ENCODE peak calls at places on chromosomes 12 and 14, in six cellular contexts. X is mammary epithelial cell, N is left lung, D is left ventricle myocardium inferior, U is aorta, C is testis. B is an unnamed sample.

GRCh38 chr12:11853126-11853525 is 203.7 kb downstream of the ETV6 start:
- DNase-seq in C (no peak), X (no peak), U (no peak), N (no peak), D (no peak), B (no peak)

GRCh38 chr14:93150227-93151206 is 34.2 kb downstream of the MOAP1 start:
- DNase-seq in U (no peak), N (peak; percentile 45), D (no peak), X (peak; percentile 83), C (peak; percentile 24), B (peak; percentile 45)

GRCh38 chr12:70724444-70724843 is 87.2 kb upstream of the PTPRB start:
- DNase-seq in U (no peak), X (peak; percentile 8), N (no peak), C (no peak), D (no peak), B (no peak)

GRCh38 chr14:99794156-99794780 is 1.1 kb downstream of the EML1 start:
- DNase-seq in U (no peak), C (no peak), D (no peak), X (no peak), N (no peak), B (no peak)

GRCh38 chr12:64611430-64612286 is 1.4 kb downstream of the RASSF3 start:
- DNase-seq in U (peak; percentile 69), X (peak; percentile 47), N (peak; percentile 88), C (peak; percentile 33), D (peak; percentile 41), B (peak; percentile 49)

GRCh38 chr12:122845041-122845864 is 10.0 kb downstream of the HIP1R start:
- DNase-seq in C (no peak), X (no peak), N (no peak), U (no peak), D (no peak), B (peak; percentile 74)

GRCh38 chr12:29239336-29239735 is 90.3 kb downstream of the FAR2 start:
- DNase-seq in D (no peak), X (no peak), U (no peak), N (no peak), C (no peak), B (no peak)

GRCh38 chr12:43957732-43958131 is 121.9 kb downstream of the TMEM117 start:
- DNase-seq in D (no peak), X (peak; percentile 52), U (no peak), C (peak; percentile 40), N (no peak), B (peak; percentile 58)

GRCh38 chr12:6970096-6970527 is 352 bp downstream of the PHB2 start:
- DNase-seq in X (no peak), D (no peak), U (no peak), N (no peak), C (peak; percentile 38), B (no peak)

GRCh38 chr12:87509233-87509820 is 519.9 kb downstream of the C12orf50 start:
- DNase-seq in D (no peak), U (no peak), N (no peak), C (no peak), X (peak; percentile 68), B (no peak)

GRCh38 chr12:10052111-10052913 is 21.8 kb downstream of the CLEC9A start:
- DNase-seq in C (no peak), D (no peak), N (no peak), U (no peak), X (no peak), B (no peak)

GRCh38 chr12:10214131-10214876 is 1.6 kb downstream of the GABARAPL1 start:
- DNase-seq in C (no peak), U (no peak), X (peak; percentile 32), D (no peak), N (no peak), B (no peak)

GRCh38 chr12:65280306-65280705 is 1.8 kb downstream of the MSRB3 start:
- DNase-seq in D (no peak), N (no peak), X (no peak), C (no peak), U (no peak), B (no peak)

GRCh38 chr12:132021965-132022364 is 72.2 kb downstream of the EP400 start:
- DNase-seq in D (no peak), X (no peak), U (no peak), N (no peak), C (no peak), B (no peak)

GRCh38 chr12:49553512-49554088 is 14.3 kb downstream of the MCRS1 start:
- DNase-seq in U (no peak), D (no peak), N (no peak), X (peak; percentile 48), C (no peak), B (peak; percentile 89)

GRCh38 chr14:50667491-50668007 is 557 bp downstream of the SAV1 start:
- DNase-seq in U (peak; percentile 56), D (no peak), C (peak; percentile 66), N (no peak), X (peak; percentile 48), B (peak; percentile 73)

GRCh38 chr14:103382375-103382774 is 2.8 kb upstream of the MARK3 start:
- DNase-seq in D (no peak), U (no peak), X (peak; percentile 92), C (no peak), N (no peak), B (no peak)

GRCh38 chr14:37179896-37180502 is 7.6 kb upstream of the SLC25A21 start:
- DNase-seq in U (no peak), C (no peak), N (no peak), X (peak; percentile 57), D (no peak), B (no peak)

GRCh38 chr12:19220205-19220604 is 90.7 kb downstream of the PLEKHA5 start:
- DNase-seq in N (no peak), U (no peak), C (no peak), D (no peak), X (peak; percentile 63), B (no peak)

GRCh38 chr14:79861111-79861510 is 350.2 kb downstream of the DIO2 start:
- DNase-seq in U (no peak), X (no peak), D (no peak), N (no peak), C (no peak), B (peak; percentile 61)

GRCh38 chr12:55009171-55009570 is 10.6 kb upstream of the NEUROD4 start:
- DNase-seq in D (no peak), C (no peak), N (no peak), U (no peak), X (no peak), B (no peak)

GRCh38 chr12:5945071-5946008 is at the start of gene ANO2:
- DNase-seq in N (no peak), C (peak; percentile 28), D (no peak), U (no peak), X (no peak), B (peak; percentile 89)

DNA sequence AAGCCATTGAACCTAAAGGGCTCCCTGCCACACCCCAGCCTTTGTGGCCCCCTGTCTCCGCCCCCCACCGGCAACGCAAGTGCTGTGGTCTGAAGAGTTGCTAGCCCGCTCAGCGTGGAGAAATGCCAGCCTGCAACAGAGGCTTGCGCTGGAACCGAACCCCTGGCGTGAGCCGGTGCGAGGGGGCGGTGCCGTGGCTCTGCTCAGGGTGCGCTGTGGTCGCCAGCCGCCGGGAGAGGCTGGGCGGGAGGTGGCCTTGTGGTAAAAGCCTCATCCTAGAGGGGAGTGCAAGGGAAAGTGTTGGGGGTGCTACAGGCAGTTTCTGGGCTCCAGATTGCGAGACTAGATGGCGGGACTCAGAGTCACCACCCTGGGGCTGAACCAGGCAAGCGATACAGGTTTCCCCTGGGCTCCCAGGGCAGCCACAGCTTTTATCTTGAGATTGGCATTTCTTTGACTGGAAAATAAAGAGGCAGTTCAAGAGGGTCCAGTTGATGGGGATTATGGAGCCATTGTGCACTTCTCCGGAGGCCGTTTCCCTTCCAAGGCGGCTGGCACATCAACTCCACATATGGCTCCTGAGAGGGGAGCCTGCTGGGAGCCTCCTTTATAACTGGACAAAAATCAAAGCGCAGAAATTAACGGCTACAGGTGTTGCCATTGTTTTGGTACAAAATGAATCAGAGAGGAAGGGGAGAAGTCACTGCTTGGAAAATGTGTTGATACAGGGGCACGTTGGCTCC is 2.3 kb downstream of the PLXNC1 start:
- DNase-seq in D (no peak), X (no peak), N (peak; percentile 90), C (peak; percentile 63), U (peak; percentile 61), B (peak; percentile 71)
- H3K27me3 ChIP-seq in D (peaks cover 26% of the 10 kb centered on the region), X (peaks cover 40% of the 10 kb centered on the region), N (peaks cover 32% of the 10 kb centered on the region), C (no peaks in the 10 kb centered on the region), U (no peaks in the 10 kb centered on the region), B (peaks cover 66% of the 10 kb centered on the region)

DNA sequence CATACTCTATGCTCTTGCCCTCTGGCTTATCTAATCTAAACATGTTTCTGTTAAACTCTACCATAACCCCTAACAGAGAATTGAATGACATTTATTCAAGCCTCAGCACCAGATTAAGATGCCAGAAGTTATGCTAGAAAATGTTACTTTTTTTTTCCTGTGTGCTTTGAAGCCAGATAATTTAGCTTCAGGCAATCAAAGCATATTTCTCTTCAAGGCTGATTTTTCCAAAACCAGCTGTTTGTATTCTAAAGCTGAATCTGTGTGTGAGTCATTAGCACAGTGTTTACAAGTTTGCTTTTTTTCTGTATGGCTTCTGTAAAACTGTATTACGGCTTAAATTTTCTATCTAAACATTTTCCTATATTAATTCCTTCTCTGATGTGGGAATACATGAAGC is 326.1 kb downstream of the FSCB start:
- DNase-seq in N (no peak), C (no peak), U (no peak), D (no peak), X (no peak), B (no peak)
- H3K36me3 ChIP-seq in N (no peaks in the 10 kb centered on the region), C (no peaks in the 10 kb centered on the region), U (no peaks in the 10 kb centered on the region), D (no peaks in the 10 kb centered on the region), X (no peaks in the 10 kb centered on the region), B (no peaks in the 10 kb centered on the region)

DNA sequence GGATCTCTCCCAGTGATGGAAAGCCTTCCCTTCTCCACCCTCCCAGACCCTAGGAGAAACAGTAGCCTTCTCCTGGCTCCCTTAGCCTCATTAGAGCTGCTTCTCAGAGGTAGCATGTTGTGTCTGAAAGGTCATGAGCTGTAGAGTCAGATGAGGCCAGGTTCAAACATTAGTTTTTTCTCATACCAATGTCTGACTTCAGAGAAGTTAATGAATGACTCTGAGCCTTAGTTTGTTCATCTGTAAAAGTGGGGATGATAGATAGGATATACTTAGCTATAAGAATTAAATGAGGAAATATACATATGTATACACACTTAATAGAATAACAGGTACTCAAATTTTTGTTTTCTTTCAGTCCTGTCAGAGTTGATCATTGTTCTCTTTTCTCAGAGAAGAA is 523 bp downstream of the SLC6A13 start:
- DNase-seq in U (no peak), X (no peak), C (no peak), D (no peak), N (no peak), B (no peak)
- H3K27me3 ChIP-seq in U (peaks cover 1% of the 10 kb centered on the region), X (peaks cover 6% of the 10 kb centered on the region), C (no peaks in the 10 kb centered on the region), D (peaks cover 18% of the 10 kb centered on the region), N (peaks cover 87% of the 10 kb centered on the region), B (no peaks in the 10 kb centered on the region)

GRCh38 chr12:21911832-21912231 is 29.4 kb downstream of the ABCC9 start:
- DNase-seq in N (no peak), D (no peak), U (no peak), C (no peak), X (no peak), B (no peak)
- H3K36me3 ChIP-seq in N (no peaks in the 10 kb centered on the region), D (peaks cover 31% of the 10 kb centered on the region), U (no peaks in the 10 kb centered on the region), C (no peaks in the 10 kb centered on the region), X (no peaks in the 10 kb centered on the region), B (no peaks in the 10 kb centered on the region)

DNA sequence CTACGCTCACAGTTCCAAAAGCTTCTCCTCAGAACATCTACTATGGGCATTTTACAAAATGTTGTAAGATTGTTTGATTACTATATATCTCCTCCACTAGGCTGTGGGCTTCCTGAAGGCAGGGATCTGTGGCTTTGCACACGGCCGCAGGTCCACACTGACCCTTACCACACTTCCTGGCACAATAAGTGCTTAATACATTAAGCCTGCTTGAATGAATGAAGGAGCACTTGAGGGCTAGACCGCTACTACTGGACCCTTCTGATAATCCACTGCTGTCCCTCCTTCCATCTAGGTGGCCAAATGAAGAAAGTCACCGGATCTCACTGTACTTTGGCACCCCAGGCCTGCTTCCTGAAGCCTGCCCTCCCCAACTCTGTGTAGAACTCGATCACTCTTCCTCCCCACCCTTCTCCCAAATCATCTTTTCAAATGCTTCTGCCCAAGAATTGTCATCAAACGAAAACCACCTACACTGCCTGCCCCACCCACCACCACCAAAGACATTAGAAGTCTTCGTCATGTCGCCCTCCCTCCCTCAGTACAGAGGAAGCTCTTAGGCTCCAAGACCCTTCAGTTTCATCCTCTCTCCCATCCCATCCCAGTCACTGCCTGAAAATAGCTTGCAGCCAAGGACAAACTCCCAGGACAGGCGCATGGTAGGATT is 596 bp upstream of the ZBTB39 start:
- DNase-seq in N (no peak), C (no peak), D (no peak), U (no peak), X (no peak), B (no peak)
- H3K27me3 ChIP-seq in N (no peaks in the 10 kb centered on the region), C (no peaks in the 10 kb centered on the region), D (no peaks in the 10 kb centered on the region), U (no peaks in the 10 kb centered on the region), X (no peaks in the 10 kb centered on the region), B (no peaks in the 10 kb centered on the region)